ENCODE peak calls at places on chromosomes 12 and 14, in five cellular contexts. S is tibial nerve, J is upper lobe of left lung, Y is ovary, L is A549. H is an unnamed sample.

GRCh38 chr14:103547455-103547940 is 15.0 kb downstream of the BAG5 start:
- DNase-seq in L (no peak), Y (no peak), S (no peak), J (no peak), H (no peak)

GRCh38 chr12:3945671-3946070 is 72.5 kb upstream of the PARP11 start:
- DNase-seq in L (no peak), Y (no peak), S (no peak), J (no peak), H (no peak)

GRCh38 chr12:586318-587071 is 76.8 kb downstream of the NINJ2 start:
- DNase-seq in J (no peak), S (no peak), Y (no peak), L (no peak), H (peak; percentile 34)

GRCh38 chr12:15979096-15980091 is 68.3 kb downstream of the DERA start:
- DNase-seq in S (no peak), J (peak; percentile 14), Y (no peak), L (peak; percentile 51), H (no peak)

GRCh38 chr12:122865268-122866231 is 30.3 kb downstream of the HIP1R start:
- DNase-seq in L (peak; percentile 47), S (no peak), J (peak; percentile 86), Y (peak; percentile 40), H (peak; percentile 67)

GRCh38 chr14:74579447-74580274 is 32.4 kb downstream of the LTBP2 start:
- DNase-seq in L (peak; percentile 94), S (no peak), J (no peak), Y (no peak), H (peak; percentile 47)

GRCh38 chr12:24025153-24025798 is 75.8 kb upstream of the SOX5 start:
- DNase-seq in L (no peak), Y (no peak), J (no peak), S (no peak), H (no peak)

GRCh38 chr12:114690267-114691135 is 6.5 kb upstream of the TBX3 start:
- DNase-seq in J (no peak), L (no peak), S (no peak), Y (no peak), H (no peak)

GRCh38 chr12:67782573-67782972 is 134.0 kb downstream of the DYRK2 start:
- DNase-seq in L (no peak), J (no peak), S (no peak), Y (no peak), H (no peak)

GRCh38 chr12:127241056-127241830 is 1025.7 kb upstream of the TMEM132C start:
- DNase-seq in J (no peak), S (peak; percentile 65), Y (no peak), L (no peak), H (no peak)

GRCh38 chr12:27333311-27334009 is 824 bp downstream of the BMAL2 start:
- DNase-seq in J (peak; percentile 91), S (peak; percentile 22), L (no peak), Y (peak; percentile 20), H (peak; percentile 67)

GRCh38 chr12:27330846-27331245 is 1.8 kb upstream of the BMAL2 start:
- DNase-seq in Y (no peak), L (no peak), J (no peak), S (no peak), H (no peak)

GRCh38 chr12:27332407-27333310 is at the start of gene BMAL2:
- DNase-seq in L (peak; percentile 64), J (peak; percentile 92), S (no peak), Y (peak; percentile 47), H (no peak)

GRCh38 chr12:27331927-27332324 is 710 bp upstream of the BMAL2 start:
- DNase-seq in S (no peak), J (no peak), L (no peak), Y (no peak), H (no peak)

GRCh38 chr12:27331299-27331926 is 1.2 kb upstream of the BMAL2 start:
- DNase-seq in J (no peak), Y (no peak), S (no peak), L (peak; percentile 64), H (no peak)
- TF ChIP-seq EP300 in J (no peak), Y (no peak), S (peak; percentile 42), L (no peak), H (no peak)

GRCh38 chr12:92464911-92465310 is 237.9 kb upstream of the PLEKHG7 start:
- DNase-seq in Y (no peak), S (no peak), L (no peak), J (no peak), H (no peak)

GRCh38 chr12:92462527-92462926 is 240.3 kb upstream of the PLEKHG7 start:
- DNase-seq in S (no peak), L (no peak), Y (no peak), J (no peak), H (no peak)

GRCh38 chr12:92458996-92459395 is 243.8 kb upstream of the PLEKHG7 start:
- DNase-seq in L (no peak), J (no peak), S (no peak), Y (no peak), H (no peak)

GRCh38 chr12:92463171-92463570 is 239.6 kb upstream of the PLEKHG7 start:
- DNase-seq in L (no peak), J (no peak), S (no peak), Y (no peak), H (no peak)

DNA sequence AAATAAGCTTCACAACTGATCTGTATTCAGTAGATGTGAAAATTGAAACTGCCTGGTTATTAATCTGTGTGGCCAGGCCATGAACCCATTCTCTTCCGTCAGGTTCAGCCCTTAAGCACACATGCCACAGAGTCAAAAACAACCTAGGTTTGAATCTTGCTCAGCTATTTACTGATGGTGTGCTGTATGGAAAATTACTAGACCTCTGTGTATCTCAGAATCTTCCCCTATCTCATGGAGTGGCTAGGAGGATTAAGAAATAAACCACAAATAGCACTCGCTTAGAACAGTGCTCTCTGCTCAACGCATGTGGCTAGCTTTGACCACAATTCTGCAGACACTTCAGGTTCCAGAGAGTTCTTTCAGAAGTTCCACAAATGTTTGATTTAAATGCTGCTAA is 240.7 kb upstream of the PLEKHG7 start:
- DNase-seq in S (no peak), J (no peak), Y (no peak), L (no peak), H (no peak)
- H3K4me1 ChIP-seq in S (peaks cover 5% of the 10 kb centered on the region), J (no peaks in the 10 kb centered on the region), Y (peaks cover 5% of the 10 kb centered on the region), L (no peaks in the 10 kb centered on the region), H (peaks cover 13% of the 10 kb centered on the region)

DNA sequence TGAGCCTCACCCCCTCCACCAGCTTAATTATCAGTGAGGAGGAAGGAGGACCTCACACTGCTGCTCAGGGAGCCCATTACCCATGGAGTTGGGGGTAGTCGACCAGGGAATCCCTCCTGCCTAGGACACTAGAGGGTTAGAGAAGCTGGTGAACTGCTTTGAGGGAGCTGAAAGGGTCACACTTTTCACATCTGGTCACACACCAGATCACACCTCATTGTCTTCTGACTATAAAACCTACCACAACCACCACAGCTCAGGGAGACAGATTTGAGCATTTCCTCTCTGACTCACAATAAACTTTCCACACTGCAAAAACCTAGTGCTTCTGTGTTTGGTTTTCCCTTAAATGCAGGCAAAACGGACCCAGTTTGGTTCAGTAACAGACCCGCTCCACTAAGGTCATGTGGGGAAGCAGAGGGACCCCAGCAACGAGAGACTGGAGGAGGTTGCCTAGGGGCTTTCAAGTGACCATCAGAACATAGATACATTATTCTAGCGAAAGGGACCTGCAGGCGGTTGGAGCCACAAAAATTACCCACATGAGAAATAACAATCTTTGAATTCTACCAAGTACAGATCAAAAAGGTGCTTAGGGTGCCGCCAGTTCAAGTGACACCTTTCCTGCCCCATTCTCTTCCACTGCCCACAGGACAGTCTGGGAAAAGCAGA is 151.4 kb upstream of the AVPR1A start:
- DNase-seq in L (no peak), S (no peak), Y (no peak), J (no peak), H (no peak)
- TF ChIP-seq EP300 in L (no peak), S (no peak), Y (no peak), J (no peak), H (no peak)

GRCh38 chr12:112107728-112108447 is 695 bp downstream of the NAA25 start:
- DNase-seq in J (no peak), S (no peak), Y (peak; percentile 52), L (peak; percentile 31), H (no peak)
- H3K4me1 ChIP-seq in J (peaks cover 13% of the 10 kb centered on the region), S (peaks cover 12% of the 10 kb centered on the region), Y (peaks cover 9% of the 10 kb centered on the region), L (peaks cover 60% of the 10 kb centered on the region), H (no peaks in the 10 kb centered on the region)

GRCh38 chr12:25965682-25966081 is 7.2 kb downstream of the RASSF8 start:
- DNase-seq in J (no peak), Y (no peak), S (no peak), L (no peak), H (no peak)
- TF ChIP-seq EP300 in J (no peak), Y (no peak), S (no peak), L (no peak), H (no peak)

DNA sequence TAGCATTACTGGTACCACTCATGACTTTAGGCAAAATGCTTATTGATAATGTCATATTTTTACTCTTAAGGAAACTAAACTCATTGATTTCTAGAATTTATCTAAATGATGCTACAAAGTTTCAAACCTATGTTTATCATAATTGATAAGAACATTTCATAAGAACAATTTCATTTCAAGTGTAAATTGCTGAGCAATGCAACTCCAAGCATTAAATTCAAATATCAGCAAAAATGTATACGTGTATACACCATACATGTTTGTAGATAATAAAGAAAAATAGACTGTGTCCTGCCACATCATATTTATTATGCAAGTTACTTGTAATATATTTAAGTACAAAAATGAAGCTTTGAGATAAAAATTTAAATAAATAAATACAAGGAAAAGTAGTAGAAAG is 75.7 kb upstream of the LRIG3 start:
- DNase-seq in Y (no peak), L (no peak), S (no peak), J (no peak), H (no peak)
- H3K4me1 ChIP-seq in Y (no peaks in the 10 kb centered on the region), L (no peaks in the 10 kb centered on the region), S (no peaks in the 10 kb centered on the region), J (no peaks in the 10 kb centered on the region), H (no peaks in the 10 kb centered on the region)

DNA sequence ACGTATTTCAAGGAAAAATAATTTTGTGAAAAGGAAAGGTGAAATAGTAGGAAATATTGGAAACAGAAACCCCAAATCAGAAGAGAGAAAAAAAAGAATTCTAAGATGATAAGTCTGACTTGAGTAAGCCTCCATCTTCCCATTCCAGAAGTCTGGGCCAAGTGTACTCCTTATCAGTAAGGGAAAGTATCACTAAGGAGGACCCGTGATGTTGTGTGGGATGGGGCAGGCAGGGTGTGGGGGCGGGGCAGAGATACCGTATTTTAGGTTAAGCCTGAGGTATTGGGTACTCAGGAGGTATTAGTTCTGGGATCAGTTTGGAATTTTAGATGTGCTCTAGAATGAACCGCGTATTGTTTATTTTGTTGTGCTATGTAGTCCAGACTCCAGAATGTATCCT is 33.8 kb upstream of the PSMA6 start:
- DNase-seq in S (no peak), Y (no peak), L (no peak), J (no peak), H (no peak)
- TF ChIP-seq EP300 in S (no peak), Y (no peak), L (no peak), J (no peak), H (no peak)

GRCh38 chr12:124440031-124440626 is 127.3 kb downstream of the NCOR2 start:
- DNase-seq in L (no peak), S (no peak), Y (no peak), J (peak; percentile 66), H (no peak)
- H3K4me1 ChIP-seq in L (no peaks in the 10 kb centered on the region), S (peaks cover 8% of the 10 kb centered on the region), Y (peaks cover 5% of the 10 kb centered on the region), J (peaks cover 23% of the 10 kb centered on the region), H (peaks cover 44% of the 10 kb centered on the region)